ENCODE peak calls at places on chromosomes 2 and 18, in six cellular contexts. K is NB4, X is tibial artery, E is right lobe of liver, O is GM20000, V is bronchial epithelial cell. F is an unnamed sample.

GRCh38 chr2:36672199-36672598 is 24.3 kb upstream of the VIT start:
- DNase-seq in O (no peak), X (no peak), V (peak; percentile 49), E (no peak), K (peak; percentile 62), F (no peak)

GRCh38 chr18:8686556-8686955 is 18.8 kb upstream of the MTCL1 start:
- DNase-seq in K (no peak), O (no peak), X (no peak), E (no peak), V (no peak), F (no peak)

GRCh38 chr2:160583162-160583522 is 89.5 kb upstream of the RBMS1 start:
- DNase-seq in K (no peak), X (no peak), O (no peak), V (no peak), E (no peak), F (no peak)

GRCh38 chr2:134712334-134712733 is 6.5 kb downstream of the TMEM163 start:
- DNase-seq in X (no peak), K (no peak), E (no peak), O (no peak), V (peak; percentile 40), F (no peak)

GRCh38 chr2:142037744-142038143 is 93.1 kb downstream of the LRP1B start:
- DNase-seq in V (peak; percentile 15), X (no peak), E (no peak), O (no peak), K (peak; percentile 6), F (no peak)

GRCh38 chr2:108236676-108237335 is 3.0 kb upstream of the SULT1C3 start:
- DNase-seq in E (no peak), X (no peak), K (no peak), V (peak; percentile 79), O (no peak), F (no peak)

GRCh38 chr2:172270278-172271079 is 156.9 kb upstream of the ITGA6 start:
- DNase-seq in O (no peak), E (no peak), X (no peak), K (no peak), V (no peak), F (no peak)

GRCh38 chr2:209790066-209790728 is 18.6 kb downstream of the UNC80 start:
- DNase-seq in K (peak; percentile 27), E (no peak), V (no peak), X (no peak), O (no peak), F (no peak)

GRCh38 chr2:66573412-66573811 is 138.5 kb downstream of the MEIS1 start:
- DNase-seq in K (no peak), V (no peak), E (no peak), X (no peak), O (no peak), F (no peak)

GRCh38 chr2:41966431-41966893 is 81.4 kb upstream of the PKDCC start:
- DNase-seq in V (peak; percentile 78), X (peak; percentile 93), O (no peak), K (peak; percentile 11), E (peak; percentile 71), F (no peak)

GRCh38 chr2:241702405-241703127 is 727 bp downstream of the ING5 start:
- DNase-seq in V (peak; percentile 65), X (peak; percentile 74), O (peak; percentile 96), K (peak; percentile 90), E (peak; percentile 92), F (peak; percentile 95)

GRCh38 chr2:211722928-211723327 is 815.7 kb downstream of the ERBB4 start:
- DNase-seq in X (no peak), O (no peak), E (no peak), K (no peak), V (no peak), F (no peak)

GRCh38 chr2:126307740-126308139 is 348.2 kb upstream of the GYPC start:
- DNase-seq in E (no peak), V (no peak), O (no peak), K (no peak), X (no peak), F (no peak)

GRCh38 chr2:74671479-74671878 is 17.4 kb downstream of the SEMA4F start:
- DNase-seq in O (no peak), V (peak; percentile 79), K (no peak), X (no peak), E (no peak), F (no peak)

GRCh38 chr2:240717181-240717641 is 25.5 kb downstream of the AQP12A start:
- DNase-seq in O (no peak), E (no peak), K (no peak), V (no peak), X (no peak), F (no peak)

GRCh38 chr2:176174850-176175728 is 13.4 kb upstream of the HOXD1 start:
- DNase-seq in V (no peak), X (no peak), E (no peak), K (peak; percentile 91), O (no peak), F (peak; percentile 47)

GRCh38 chr18:24989760-24990547 is 362.0 kb downstream of the ZNF521 start:
- DNase-seq in X (no peak), E (no peak), O (no peak), K (no peak), V (no peak), F (no peak)

GRCh38 chr18:3177902-3178687 is 41.7 kb downstream of the MYOM1 start:
- DNase-seq in X (peak; percentile 81), O (peak; percentile 79), K (peak; percentile 98), E (no peak), V (no peak), F (peak; percentile 82)

GRCh38 chr2:33212151-33212550 is 264.3 kb upstream of the RASGRP3 start:
- DNase-seq in E (no peak), O (no peak), X (peak; percentile 71), K (no peak), V (peak; percentile 94), F (no peak)

GRCh38 chr18:79609841-79610281 is 69.7 kb upstream of the CTDP1 start:
- DNase-seq in X (no peak), O (no peak), K (no peak), E (peak; percentile 35), V (no peak), F (no peak)
- TF ChIP-seq CTCF in X (no peak), O (no peak), K (no peak), E (no peak), V (no peak), F (no peak)

DNA sequence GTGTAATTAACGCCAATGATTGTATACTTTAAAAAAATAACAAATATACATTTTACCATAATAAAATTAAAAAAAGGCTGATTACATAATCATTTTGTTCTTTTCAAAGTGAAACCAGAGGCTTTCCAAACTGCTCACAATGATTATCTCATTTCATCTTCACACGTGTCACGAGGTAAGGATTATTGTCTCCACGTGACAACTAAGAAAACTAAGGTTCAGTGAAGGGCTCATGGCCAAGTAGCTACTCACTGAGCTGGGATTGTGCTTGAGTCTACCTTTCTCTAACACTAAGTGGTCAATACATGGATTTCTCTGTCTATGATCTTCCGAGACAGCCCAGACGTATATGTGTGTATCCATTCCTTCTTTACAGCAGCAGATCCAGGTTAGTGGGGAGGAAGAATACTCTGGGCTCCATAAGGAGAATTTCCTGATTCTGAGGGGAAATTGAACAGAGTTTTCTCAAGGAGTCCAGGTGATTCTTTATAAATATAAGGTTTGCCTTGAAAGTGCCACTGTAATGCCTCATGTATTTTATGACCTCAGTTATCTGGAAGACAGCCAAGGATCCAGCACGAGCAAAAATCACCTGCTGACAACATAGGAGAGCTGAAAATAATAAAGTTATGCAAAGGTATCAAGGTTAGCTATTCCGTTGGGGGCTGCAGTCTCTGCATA is 25.6 kb upstream of the ACSL3 start:
- DNase-seq in E (no peak), K (no peak), O (no peak), X (no peak), V (peak; percentile 81), F (no peak)
- TF ChIP-seq CTCF in E (no peak), K (no peak), O (no peak), X (no peak), V (no peak), F (no peak)

GRCh38 chr18:10487161-10487560 is 32.7 kb downstream of the APCDD1 start:
- DNase-seq in X (no peak), V (no peak), E (no peak), O (no peak), K (no peak), F (no peak)

GRCh38 chr18:10495936-10496335 is 29.9 kb upstream of the NAPG start:
- DNase-seq in E (no peak), O (no peak), X (no peak), K (no peak), V (no peak), F (no peak)

GRCh38 chr18:10488022-10488421 is 33.6 kb downstream of the APCDD1 start:
- DNase-seq in E (no peak), O (no peak), X (no peak), V (no peak), K (no peak), F (no peak)

GRCh38 chr18:10485475-10485874 is 31.0 kb downstream of the APCDD1 start:
- DNase-seq in X (no peak), V (no peak), K (no peak), O (no peak), E (no peak), F (no peak)

DNA sequence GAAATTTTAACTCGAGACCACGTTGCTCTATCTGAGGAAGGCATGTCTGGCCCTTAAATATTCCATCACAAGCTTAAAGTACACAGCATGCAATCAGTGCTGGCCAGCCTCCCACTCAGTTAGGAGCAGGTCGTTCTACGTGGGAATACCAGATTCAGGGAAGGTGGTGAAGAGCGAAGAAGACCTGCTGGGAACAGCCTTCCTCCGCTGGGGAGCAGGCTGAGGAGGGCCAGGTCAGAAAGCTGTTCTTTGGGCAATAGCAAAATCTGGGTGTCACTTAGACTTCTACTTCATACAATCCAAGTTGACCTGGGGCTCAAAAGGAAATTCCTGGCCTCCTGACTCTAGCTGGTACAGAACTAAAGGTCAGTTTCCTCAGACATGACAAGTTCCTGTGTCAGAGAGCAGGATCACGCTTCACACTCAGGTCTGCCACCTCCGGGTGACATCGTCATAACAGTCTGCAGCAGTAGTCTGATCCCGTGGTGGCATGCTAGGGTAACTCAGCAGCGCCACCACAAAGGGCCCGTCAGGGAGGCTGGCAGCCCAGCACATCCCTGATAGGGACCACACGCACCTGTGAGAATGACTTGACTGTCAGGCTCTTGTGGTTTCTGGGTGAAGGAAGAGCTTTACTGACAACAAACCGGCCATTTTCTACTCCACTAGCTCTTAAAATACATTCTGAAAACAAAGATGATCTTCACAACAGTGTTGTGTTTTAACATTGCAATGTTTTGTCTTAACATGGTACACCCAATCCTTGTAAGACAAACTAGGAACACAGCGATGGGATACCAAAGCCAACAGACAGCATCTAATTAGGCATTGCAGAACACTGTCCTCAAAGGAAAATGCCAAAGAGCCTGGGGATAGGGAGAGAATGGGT is 35.2 kb upstream of the NAPG start:
- DNase-seq in O (peak; percentile 75), X (no peak), K (peak; percentile 81), V (no peak), E (no peak), F (peak; percentile 70)
- TF ChIP-seq CTCF in O (peak; percentile 16), X (no peak), K (peak; percentile 75), V (no peak), E (no peak), F (peak; percentile 41)

DNA sequence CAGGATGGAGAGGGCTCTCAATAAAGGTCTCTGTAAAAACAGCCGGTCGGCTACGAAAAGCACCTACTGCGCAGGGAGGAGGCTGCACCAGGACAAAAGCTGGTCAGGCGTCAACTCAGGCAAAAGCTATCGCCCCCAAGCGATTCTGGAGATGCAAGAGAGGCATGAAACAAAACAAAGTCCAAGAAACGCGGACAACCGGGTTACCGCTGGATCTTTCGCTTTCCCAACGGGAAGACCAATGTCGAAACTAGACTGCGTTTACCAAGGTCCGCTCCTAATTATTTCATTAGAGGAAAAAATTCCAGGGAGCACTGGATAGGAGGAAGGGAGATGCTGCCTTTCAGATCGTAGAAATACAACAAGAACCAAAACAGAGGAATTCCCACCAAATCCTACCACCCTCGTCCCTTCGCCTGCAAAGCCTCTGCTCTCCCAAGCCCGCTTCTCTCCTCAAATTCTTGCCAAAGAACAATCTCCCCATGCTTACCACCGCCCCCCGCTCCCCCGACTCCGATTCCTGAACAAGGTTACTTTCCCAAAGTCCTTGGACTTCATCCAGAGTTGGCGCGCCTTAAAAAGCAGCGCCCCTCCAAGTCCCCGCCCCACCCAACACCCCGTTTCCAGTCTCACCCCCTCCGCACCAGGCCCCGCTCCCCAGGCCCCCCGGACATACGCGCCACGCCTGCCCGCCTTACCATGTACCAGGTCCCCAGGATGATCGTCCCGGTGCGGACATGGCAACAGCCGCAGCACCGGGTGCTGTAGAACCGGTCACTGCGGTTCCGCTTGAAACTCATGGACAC is 513 bp downstream of the LAPTM4A start:
- DNase-seq in X (peak; percentile 48), K (peak; percentile 72), E (peak; percentile 74), O (peak; percentile 51), V (peak; percentile 43), F (peak; percentile 44)
- TF ChIP-seq CTCF in X (peak; percentile 4), K (peak; percentile 26), E (peak; percentile 22), O (no peak), V (peak; percentile 19), F (peak; percentile 31)